ENCODE peak calls at places on chromosomes 16 and 17, in ten cellular contexts. One of them, this sample, is unnamed.

GRCh38 chr16:47732122-47732805 is 271.1 kb downstream of the PHKB start:
- DNase-seq in esophagus squamous epithelium: no peak
- DNase-seq in adrenal gland: no peak
- DNase-seq in spleen: no peak
- DNase-seq in breast epithelium: no peak
- DNase-seq in prostate gland: no peak
- DNase-seq in ovary: no peak
- DNase-seq in K562: no peak
- DNase-seq in heart left ventricle: no peak
- DNase-seq in stomach: no peak
- DNase-seq in this sample: no peak

GRCh38 chr16:81808933-81809480 is 29.9 kb downstream of the PLCG2 start:
- DNase-seq in esophagus squamous epithelium: peak
- DNase-seq in adrenal gland: no peak
- DNase-seq in spleen: peak
- DNase-seq in breast epithelium: no peak
- DNase-seq in prostate gland: no peak
- DNase-seq in ovary: no peak
- DNase-seq in K562: no peak
- DNase-seq in heart left ventricle: no peak
- DNase-seq in stomach: no peak
- DNase-seq in this sample: no peak

GRCh38 chr17:80898706-80899105 is 92.9 kb upstream of the CHMP6 start:
- DNase-seq in esophagus squamous epithelium: no peak
- DNase-seq in adrenal gland: no peak
- DNase-seq in spleen: no peak
- DNase-seq in breast epithelium: no peak
- DNase-seq in prostate gland: no peak
- DNase-seq in ovary: no peak
- DNase-seq in K562: no peak
- DNase-seq in heart left ventricle: no peak
- DNase-seq in stomach: no peak
- DNase-seq in this sample: no peak

GRCh38 chr16:84286568-84287220 is 8.0 kb upstream of the WFDC1 start:
- DNase-seq in esophagus squamous epithelium: no peak
- DNase-seq in adrenal gland: no peak
- DNase-seq in spleen: peak
- DNase-seq in breast epithelium: no peak
- DNase-seq in prostate gland: no peak
- DNase-seq in ovary: peak
- DNase-seq in K562: no peak
- DNase-seq in heart left ventricle: peak
- DNase-seq in stomach: peak
- DNase-seq in this sample: no peak

GRCh38 chr17:81901167-81902022 is 643 bp upstream of the NPB start:
- DNase-seq in esophagus squamous epithelium: no peak
- DNase-seq in adrenal gland: no peak
- DNase-seq in spleen: no peak
- DNase-seq in breast epithelium: no peak
- DNase-seq in prostate gland: no peak
- DNase-seq in ovary: no peak
- DNase-seq in K562: no peak
- DNase-seq in heart left ventricle: peak
- DNase-seq in stomach: no peak
- DNase-seq in this sample: no peak

GRCh38 chr16:89318871-89319627 is 101.5 kb downstream of the ZNF778 start:
- DNase-seq in esophagus squamous epithelium: no peak
- DNase-seq in adrenal gland: no peak
- DNase-seq in spleen: peak
- DNase-seq in breast epithelium: no peak
- DNase-seq in prostate gland: no peak
- DNase-seq in ovary: no peak
- DNase-seq in K562: no peak
- DNase-seq in heart left ventricle: peak
- DNase-seq in stomach: no peak
- DNase-seq in this sample: no peak

GRCh38 chr17:81165246-81166032 is at the start of gene PVALEF:
- DNase-seq in esophagus squamous epithelium: no peak
- DNase-seq in adrenal gland: no peak
- DNase-seq in spleen: peak
- DNase-seq in breast epithelium: no peak
- DNase-seq in prostate gland: no peak
- DNase-seq in ovary: no peak
- DNase-seq in K562: no peak
- DNase-seq in heart left ventricle: peak
- DNase-seq in stomach: no peak
- DNase-seq in this sample: no peak

GRCh38 chr16:11744075-11744470 is 1.4 kb upstream of the TXNDC11 start:
- DNase-seq in esophagus squamous epithelium: no peak
- DNase-seq in adrenal gland: no peak
- DNase-seq in spleen: no peak
- DNase-seq in breast epithelium: no peak
- DNase-seq in prostate gland: no peak
- DNase-seq in ovary: no peak
- DNase-seq in K562: no peak
- DNase-seq in heart left ventricle: no peak
- DNase-seq in stomach: no peak
- DNase-seq in this sample: no peak

DNA sequence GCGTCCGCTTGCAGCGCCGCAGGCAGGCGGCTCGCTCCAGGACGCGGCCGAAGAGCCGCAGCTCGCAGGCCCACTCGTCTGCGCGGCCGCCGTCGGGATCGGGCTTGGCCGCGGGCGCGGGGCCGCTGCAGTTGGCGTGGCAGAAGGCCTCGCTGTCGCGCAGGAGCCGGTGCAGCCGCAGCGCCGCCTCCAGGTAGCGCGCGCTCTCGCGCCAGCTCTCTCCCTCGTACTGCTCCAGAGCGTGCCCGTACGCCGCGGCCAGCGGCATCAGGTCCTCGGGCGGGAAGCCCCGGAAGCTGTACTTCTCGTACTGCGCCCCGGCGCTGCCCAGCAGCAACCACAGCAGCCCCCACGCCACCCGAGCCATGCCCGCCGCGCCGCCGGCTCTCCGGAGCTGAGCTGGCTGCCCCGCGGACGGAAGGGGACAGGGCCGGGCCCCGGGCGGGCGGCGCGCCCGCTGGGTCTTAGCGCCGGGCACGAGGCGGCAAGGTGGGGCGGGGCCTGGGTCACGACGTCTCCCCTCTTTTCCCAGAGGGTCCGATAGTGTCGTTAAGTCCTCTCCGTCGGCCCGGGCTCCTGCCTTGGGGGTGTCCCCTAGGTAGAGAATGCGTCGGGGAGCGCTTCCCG is at the start of gene P3H4:
- DNase-seq in esophagus squamous epithelium: no peak
- DNase-seq in adrenal gland: peak
- DNase-seq in spleen: peak
- DNase-seq in breast epithelium: peak
- DNase-seq in prostate gland: peak
- DNase-seq in ovary: peak
- DNase-seq in K562: peak
- DNase-seq in heart left ventricle: peak
- DNase-seq in stomach: peak
- DNase-seq in this sample: peak
- H3K4me3 ChIP-seq in esophagus squamous epithelium: peak
- H3K4me3 ChIP-seq in adrenal gland: peak
- H3K4me3 ChIP-seq in spleen: peak
- H3K4me3 ChIP-seq in breast epithelium: peak
- H3K4me3 ChIP-seq in prostate gland: peak
- H3K4me3 ChIP-seq in ovary: peak
- H3K4me3 ChIP-seq in K562: peak
- H3K4me3 ChIP-seq in heart left ventricle: peak
- H3K4me3 ChIP-seq in stomach: peak
- H3K4me3 ChIP-seq in this sample: peak

DNA sequence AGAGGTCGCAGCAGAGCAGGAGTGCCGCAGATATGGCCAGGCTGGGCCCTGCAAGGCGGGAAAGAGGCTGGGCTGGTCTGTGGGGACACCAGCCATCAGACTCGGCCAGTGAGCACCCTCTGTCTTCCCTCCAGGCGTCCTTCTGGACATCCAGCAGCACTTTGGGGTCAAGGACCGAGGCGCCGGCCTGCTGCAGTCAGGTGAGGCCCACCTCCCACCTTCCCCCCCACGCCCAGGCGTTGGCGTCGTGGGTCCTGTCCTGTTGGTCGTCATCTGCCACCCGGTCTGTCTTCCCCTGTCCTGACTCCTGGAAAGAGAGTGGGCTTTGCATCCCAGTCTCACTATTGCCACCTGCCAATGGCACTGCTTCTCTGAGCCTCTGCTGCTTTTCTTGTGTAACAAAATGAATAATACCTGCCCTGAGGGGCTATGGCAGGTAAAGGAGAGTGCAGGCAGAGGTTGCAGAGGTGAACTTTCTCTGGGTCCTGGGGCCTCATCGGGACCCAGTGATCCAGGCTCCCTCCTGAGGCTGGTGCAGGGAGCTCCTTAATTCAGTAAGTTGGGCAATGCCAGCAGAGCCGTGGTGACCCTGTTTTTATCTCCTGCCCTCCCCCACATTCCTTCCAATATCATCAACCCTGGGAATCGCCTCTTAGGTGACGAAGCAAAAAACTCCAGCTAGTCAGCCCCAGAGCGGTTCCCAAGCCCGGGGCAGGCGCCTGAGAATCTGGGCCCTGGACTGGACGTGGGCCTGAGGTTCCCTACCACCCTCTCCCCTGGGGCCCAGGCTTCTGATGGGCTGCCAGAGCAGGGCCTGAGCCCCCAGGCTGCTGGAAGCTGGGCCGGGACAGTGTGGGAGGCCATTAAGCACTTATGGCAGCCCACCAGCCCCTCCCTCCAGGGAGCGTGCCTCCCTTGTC is 14.7 kb downstream of the SPNS2 start:
- DNase-seq in esophagus squamous epithelium: no peak
- DNase-seq in adrenal gland: no peak
- DNase-seq in spleen: no peak
- DNase-seq in breast epithelium: no peak
- DNase-seq in prostate gland: no peak
- DNase-seq in ovary: no peak
- DNase-seq in K562: no peak
- DNase-seq in heart left ventricle: no peak
- DNase-seq in stomach: no peak
- DNase-seq in this sample: no peak
- TF ChIP-seq CTCF in esophagus squamous epithelium: no peak
- TF ChIP-seq CTCF in adrenal gland: no peak
- TF ChIP-seq CTCF in spleen: no peak
- TF ChIP-seq CTCF in breast epithelium: no peak
- TF ChIP-seq CTCF in prostate gland: no peak
- TF ChIP-seq CTCF in ovary: no peak
- TF ChIP-seq CTCF in K562: no peak
- TF ChIP-seq CTCF in heart left ventricle: no peak
- TF ChIP-seq CTCF in stomach: no peak
- TF ChIP-seq CTCF in this sample: no peak

DNA sequence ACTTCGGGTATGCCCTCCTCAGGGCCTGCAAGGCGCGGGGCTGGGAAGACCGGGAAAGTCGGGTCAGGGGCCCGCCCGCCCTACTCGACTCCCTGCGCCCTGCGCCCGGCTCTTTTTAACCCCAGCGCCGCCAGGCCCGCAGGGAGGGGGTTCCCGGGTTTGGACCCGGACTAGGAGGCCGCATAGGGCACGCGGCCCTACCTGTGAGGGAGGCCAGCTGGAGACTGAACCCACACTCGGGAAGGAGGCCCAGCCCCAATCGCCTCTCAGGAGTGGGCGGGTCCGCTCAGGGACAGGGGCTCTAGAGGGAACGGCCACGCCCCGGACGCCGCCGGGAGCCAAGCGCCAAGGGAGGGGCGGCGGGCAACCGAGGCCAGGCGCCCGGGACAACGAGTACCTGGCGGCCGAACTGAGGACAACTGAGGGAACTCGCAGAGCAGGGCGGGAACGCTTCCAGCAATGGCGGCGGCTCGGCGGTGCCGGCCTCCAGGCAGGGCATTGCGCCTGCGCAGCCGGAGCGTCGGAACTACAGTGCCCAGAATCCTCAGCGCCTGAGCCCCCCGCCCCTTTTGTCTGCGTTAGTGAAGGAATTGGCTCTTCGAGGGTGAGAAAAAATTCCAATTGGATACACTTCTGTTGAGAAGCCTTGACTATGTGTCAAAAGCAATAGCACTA is at the start of gene ZNF624:
- DNase-seq in esophagus squamous epithelium: peak
- DNase-seq in adrenal gland: peak
- DNase-seq in spleen: peak
- DNase-seq in breast epithelium: peak
- DNase-seq in prostate gland: peak
- DNase-seq in ovary: peak
- DNase-seq in K562: peak
- DNase-seq in heart left ventricle: peak
- DNase-seq in stomach: peak
- DNase-seq in this sample: peak
- TF ChIP-seq POLR2A in esophagus squamous epithelium: peak
- TF ChIP-seq POLR2A in adrenal gland: peak
- TF ChIP-seq POLR2A in spleen: no peak
- TF ChIP-seq POLR2A in breast epithelium: peak
- TF ChIP-seq POLR2A in prostate gland: peak
- TF ChIP-seq POLR2A in ovary: peak
- TF ChIP-seq POLR2A in K562: peak
- TF ChIP-seq POLR2A in heart left ventricle: peak
- TF ChIP-seq POLR2A in stomach: no peak
- TF ChIP-seq POLR2A in this sample: peak

GRCh38 chr17:79186406-79186805 is 111.8 kb downstream of the ENGASE start:
- DNase-seq in esophagus squamous epithelium: no peak
- DNase-seq in adrenal gland: no peak
- DNase-seq in spleen: no peak
- DNase-seq in breast epithelium: no peak
- DNase-seq in prostate gland: no peak
- DNase-seq in ovary: no peak
- DNase-seq in K562: no peak
- DNase-seq in heart left ventricle: no peak
- DNase-seq in stomach: no peak
- DNase-seq in this sample: no peak

GRCh38 chr17:79183221-79184158 is 108.9 kb downstream of the ENGASE start:
- DNase-seq in esophagus squamous epithelium: no peak
- DNase-seq in adrenal gland: no peak
- DNase-seq in spleen: no peak
- DNase-seq in breast epithelium: no peak
- DNase-seq in prostate gland: no peak
- DNase-seq in ovary: no peak
- DNase-seq in K562: no peak
- DNase-seq in heart left ventricle: no peak
- DNase-seq in stomach: no peak
- DNase-seq in this sample: no peak

GRCh38 chr17:79188048-79188447 is 113.4 kb downstream of the ENGASE start:
- DNase-seq in esophagus squamous epithelium: no peak
- DNase-seq in adrenal gland: no peak
- DNase-seq in spleen: no peak
- DNase-seq in breast epithelium: no peak
- DNase-seq in prostate gland: no peak
- DNase-seq in ovary: no peak
- DNase-seq in K562: peak
- DNase-seq in heart left ventricle: no peak
- DNase-seq in stomach: no peak
- DNase-seq in this sample: no peak

GRCh38 chr17:79187186-79187585 is 112.6 kb downstream of the ENGASE start:
- DNase-seq in esophagus squamous epithelium: no peak
- DNase-seq in adrenal gland: no peak
- DNase-seq in spleen: no peak
- DNase-seq in breast epithelium: no peak
- DNase-seq in prostate gland: no peak
- DNase-seq in ovary: no peak
- DNase-seq in K562: no peak
- DNase-seq in heart left ventricle: no peak
- DNase-seq in stomach: no peak
- DNase-seq in this sample: no peak

DNA sequence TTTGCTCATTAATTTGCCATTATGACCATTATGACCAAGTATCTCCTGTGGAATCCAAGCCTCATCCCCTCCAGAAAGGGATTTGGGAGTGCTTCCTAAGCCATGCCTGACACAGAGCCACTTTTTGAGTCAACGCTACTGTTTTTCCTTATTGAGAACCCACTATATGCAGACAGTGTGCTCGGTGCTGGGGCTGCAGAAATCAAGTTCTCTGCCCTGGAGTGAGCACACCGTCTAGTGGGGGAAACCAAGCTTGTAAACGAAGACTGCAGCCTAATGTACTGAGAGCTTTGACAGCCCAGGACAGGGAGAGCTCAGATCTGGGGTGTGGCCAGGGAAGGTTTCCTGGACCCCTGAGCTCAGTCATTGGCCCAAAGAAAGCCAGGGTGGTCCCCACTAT is 111.0 kb downstream of the ENGASE start:
- DNase-seq in esophagus squamous epithelium: no peak
- DNase-seq in adrenal gland: no peak
- DNase-seq in spleen: no peak
- DNase-seq in breast epithelium: no peak
- DNase-seq in prostate gland: no peak
- DNase-seq in ovary: no peak
- DNase-seq in K562: no peak
- DNase-seq in heart left ventricle: no peak
- DNase-seq in stomach: no peak
- DNase-seq in this sample: no peak
- H3K4me3 ChIP-seq in esophagus squamous epithelium: no peak
- H3K4me3 ChIP-seq in adrenal gland: no peak
- H3K4me3 ChIP-seq in spleen: no peak
- H3K4me3 ChIP-seq in breast epithelium: no peak
- H3K4me3 ChIP-seq in prostate gland: no peak
- H3K4me3 ChIP-seq in ovary: no peak
- H3K4me3 ChIP-seq in K562: no peak
- H3K4me3 ChIP-seq in heart left ventricle: no peak
- H3K4me3 ChIP-seq in stomach: no peak
- H3K4me3 ChIP-seq in this sample: no peak